ENCODE peak calls at places on chromosomes 7 and 10, in nine cellular contexts. Q, G, D, X, A, C, M, U and B are unnamed samples.

GRCh38 chr7:110541962-110542361 is 549.0 kb upstream of the LRRN3 start:
- DNase-seq in M (peak), U (no peak), D (no peak), G (no peak), A (no peak), X (no peak), C (no peak), Q (no peak), B (peak)

GRCh38 chr10:30701471-30702173 is 72.1 kb upstream of the LYZL2 start:
- DNase-seq in Q (no peak), G (no peak), C (no peak), D (no peak), A (peak), U (no peak), M (peak), X (peak), B (peak)

GRCh38 chr7:121273467-121274167 is 55.2 kb upstream of the WNT16 start:
- DNase-seq in D (no peak), Q (no peak), C (no peak), G (no peak), U (no peak), X (no peak), M (peak), A (no peak), B (no peak)

GRCh38 chr7:36228039-36228438 is 75.0 kb downstream of the EEPD1 start:
- DNase-seq in G (no peak), Q (no peak), M (no peak), X (no peak), C (no peak), U (no peak), D (no peak), A (no peak), B (peak)

GRCh38 chr10:8054498-8055407 is at the start of gene GATA3:
- DNase-seq in X (peak), U (no peak), M (peak), D (peak), A (peak), Q (peak), C (peak), G (peak), B (peak)

GRCh38 chr7:41491752-41492405 is 211.0 kb downstream of the INHBA start:
- DNase-seq in C (no peak), A (no peak), X (no peak), D (no peak), Q (no peak), G (no peak), M (peak), U (peak), B (no peak)

GRCh38 chr10:96272986-96273280 is 1.6 kb upstream of the BLNK start:
- DNase-seq in M (no peak), Q (no peak), G (no peak), X (no peak), D (no peak), A (no peak), C (no peak), U (no peak), B (no peak)

GRCh38 chr7:143514995-143515735 is 37.5 kb downstream of the TAS2R41 start:
- DNase-seq in X (no peak), Q (no peak), G (no peak), C (no peak), D (no peak), A (peak), M (no peak), U (no peak), B (peak)

GRCh38 chr10:73899401-73899780 is 11.5 kb upstream of the PLAU start:
- DNase-seq in A (peak), Q (no peak), U (no peak), C (no peak), G (no peak), X (no peak), M (peak), D (no peak), B (peak)

GRCh38 chr10:125868372-125868975 is 12.6 kb downstream of the DHX32 start:
- DNase-seq in X (no peak), M (peak), D (no peak), C (peak), U (no peak), A (peak), Q (no peak), G (no peak), B (peak)

GRCh38 chr7:140877249-140877524 is 47.5 kb downstream of the BRAF start:
- DNase-seq in D (no peak), Q (no peak), M (no peak), A (peak), G (no peak), U (no peak), X (no peak), C (no peak), B (no peak)

GRCh38 chr10:78805176-78805575 is 263.6 kb upstream of the ZMIZ1 start:
- DNase-seq in A (peak), U (peak), Q (peak), D (peak), G (peak), M (peak), C (no peak), X (no peak), B (peak)

GRCh38 chr7:135925205-135925604 is 52.0 kb downstream of the MTPN start:
- DNase-seq in M (peak), C (no peak), X (no peak), D (no peak), G (no peak), U (no peak), A (peak), Q (no peak), B (no peak)

GRCh38 chr7:29970158-29970557 is 19.4 kb downstream of the SCRN1 start:
- DNase-seq in M (no peak), X (no peak), C (no peak), D (no peak), G (no peak), Q (no peak), A (no peak), U (no peak), B (no peak)

GRCh38 chr7:157028528-157028903 is 18.1 kb upstream of the MNX1 start:
- DNase-seq in M (no peak), D (no peak), G (no peak), U (no peak), C (no peak), A (no peak), Q (no peak), X (no peak), B (no peak)

GRCh38 chr7:149529136-149529718 is 31.6 kb upstream of the ZNF746 start:
- DNase-seq in Q (no peak), C (peak), X (no peak), G (no peak), U (no peak), D (no peak), M (peak), A (peak), B (no peak)

GRCh38 chr7:112414855-112415490 is 35.3 kb upstream of the IFRD1 start:
- DNase-seq in M (peak), X (no peak), D (no peak), C (peak), A (peak), U (no peak), G (no peak), Q (no peak), B (no peak)

GRCh38 chr10:85646312-85646711 is 720.3 kb downstream of the GRID1 start:
- DNase-seq in Q (no peak), C (no peak), G (no peak), M (no peak), X (no peak), U (no peak), A (no peak), D (no peak), B (peak)

GRCh38 chr10:120477006-120477722 is 20.1 kb downstream of the PLPP4 start:
- DNase-seq in U (no peak), G (no peak), C (no peak), M (no peak), X (no peak), A (no peak), D (no peak), Q (no peak), B (peak)

GRCh38 chr10:127826161-127826740 is 66.5 kb downstream of the CLRN3 start:
- DNase-seq in U (no peak), Q (no peak), D (no peak), M (no peak), A (no peak), G (no peak), X (no peak), C (peak), B (no peak)

GRCh38 chr7:37818023-37818422 is 30.4 kb upstream of the NME8 start:
- DNase-seq in U (no peak), G (no peak), A (no peak), Q (no peak), X (no peak), D (no peak), M (no peak), C (no peak), B (no peak)

GRCh38 chr7:134724606-134725005 is 54.8 kb upstream of the CALD1 start:
- DNase-seq in U (no peak), Q (no peak), G (no peak), A (peak), M (peak), D (no peak), X (no peak), C (peak), B (peak)

GRCh38 chr10:88810196-88810961 is 7.8 kb downstream of the LIPM start:
- DNase-seq in D (no peak), A (peak), U (no peak), Q (no peak), M (peak), X (no peak), C (peak), G (peak), B (peak)

GRCh38 chr10:17386616-17387075 is 67.7 kb downstream of the ST8SIA6 start:
- DNase-seq in M (no peak), X (no peak), Q (no peak), G (no peak), A (peak), U (no peak), C (no peak), D (no peak), B (no peak)

GRCh38 chr7:88312061-88312663 is 5.5 kb upstream of the STEAP4 start:
- DNase-seq in M (no peak), C (no peak), A (peak), U (peak), D (no peak), X (no peak), G (no peak), Q (peak), B (peak)

GRCh38 chr10:127117125-127117524 is 79.3 kb downstream of the INSYN2A start:
- DNase-seq in M (peak), A (peak), U (no peak), D (no peak), X (no peak), G (peak), Q (peak), C (peak), B (peak)

GRCh38 chr7:47538846-47539311 is 43.0 kb downstream of the TNS3 start:
- DNase-seq in G (no peak), U (no peak), D (no peak), A (no peak), C (no peak), M (no peak), Q (no peak), X (no peak), B (no peak)

GRCh38 chr10:79984851-79985250 is 35.9 kb upstream of the SFTPD start:
- DNase-seq in A (no peak), Q (no peak), D (peak), G (no peak), U (no peak), X (no peak), M (no peak), C (no peak), B (no peak)

GRCh38 chr10:123573236-123574147 is 92.7 kb upstream of the GPR26 start:
- DNase-seq in C (peak), X (no peak), U (no peak), M (no peak), G (peak), A (peak), Q (no peak), D (peak), B (peak)

GRCh38 chr7:135316648-135317313 is 83.1 kb downstream of the STRA8 start:
- DNase-seq in X (no peak), G (no peak), C (peak), A (no peak), D (no peak), M (no peak), U (no peak), Q (peak), B (no peak)

GRCh38 chr7:47377741-47378140 is 204.2 kb downstream of the TNS3 start:
- DNase-seq in U (no peak), Q (no peak), X (no peak), G (no peak), A (no peak), M (no peak), C (no peak), D (no peak), B (no peak)

GRCh38 chr7:122438001-122438400 is 133.5 kb upstream of the FEZF1 start:
- DNase-seq in C (peak), D (no peak), U (no peak), A (peak), Q (no peak), G (no peak), X (no peak), M (no peak), B (no peak)

GRCh38 chr10:14571866-14572507 is 202.7 kb downstream of the FAM107B start:
- DNase-seq in X (no peak), A (peak), M (peak), Q (peak), C (no peak), D (peak), G (peak), U (no peak), B (peak)

GRCh38 chr7:118872568-118872967 is 648.1 kb downstream of the ANKRD7 start:
- DNase-seq in D (no peak), X (no peak), G (peak), C (no peak), Q (no peak), U (no peak), A (no peak), M (no peak), B (no peak)

GRCh38 chr7:41201021-41201420 is 501.9 kb downstream of the INHBA start:
- DNase-seq in G (no peak), Q (no peak), X (no peak), D (no peak), C (no peak), U (no peak), M (no peak), A (no peak), B (no peak)

GRCh38 chr10:122206471-122207065 is 64.5 kb upstream of the BTBD16 start:
- DNase-seq in U (no peak), X (no peak), G (no peak), C (no peak), A (peak), Q (no peak), D (no peak), M (peak), B (no peak)
- TF ChIP-seq CTCF in U (no peak), X (no peak), G (no peak), C (no peak), A (no peak), Q (no peak), D (no peak), M (peak), B (no peak)

DNA sequence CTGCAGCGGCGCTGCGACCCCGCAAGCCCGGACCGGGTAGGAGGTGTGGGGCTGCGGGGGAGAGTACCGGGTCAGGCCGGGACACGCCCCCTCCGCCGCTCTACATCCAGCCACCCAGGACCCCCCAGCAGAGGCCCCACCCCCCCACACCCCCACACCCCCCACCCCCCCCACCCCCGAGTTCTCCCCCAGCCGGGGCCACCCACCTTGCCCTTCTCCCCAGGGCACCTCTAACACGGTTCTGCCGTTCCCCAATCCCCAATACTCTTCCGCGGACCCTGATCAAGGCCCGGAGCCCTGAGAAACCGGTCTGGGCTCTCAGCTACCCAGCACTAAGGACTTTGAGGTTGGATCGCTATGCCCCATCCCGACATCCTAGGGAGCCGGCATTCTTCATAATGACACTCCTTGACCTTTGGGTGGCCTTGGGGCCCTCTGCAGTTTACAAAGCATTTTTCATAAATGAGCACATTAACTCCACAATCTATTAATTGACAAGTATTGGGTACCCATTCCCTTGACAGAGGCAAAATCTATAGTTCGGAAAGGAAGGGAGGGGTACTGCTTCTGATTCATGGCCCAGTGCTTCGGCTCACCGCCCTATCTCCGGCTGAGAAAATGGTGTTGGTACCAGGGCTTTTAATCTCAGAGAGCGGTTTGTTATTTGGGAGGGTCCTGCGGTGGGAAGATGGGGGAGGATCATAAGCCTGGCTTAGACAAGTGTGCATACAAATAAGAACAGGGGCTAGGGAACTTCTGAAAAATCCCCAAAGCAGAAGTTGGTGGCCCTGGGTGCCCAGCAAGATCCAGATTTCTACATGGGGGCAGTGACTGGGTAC is 3.4 kb downstream of the IMPDH1 start:
- DNase-seq in A (no peak), X (no peak), U (peak), Q (no peak), G (no peak), C (no peak), M (no peak), D (no peak), B (no peak)
- H3K4me3 ChIP-seq in A (peak), X (peak), U (peak), Q (peak), G (peak), C (peak), M (peak), D (peak), B (peak)

DNA sequence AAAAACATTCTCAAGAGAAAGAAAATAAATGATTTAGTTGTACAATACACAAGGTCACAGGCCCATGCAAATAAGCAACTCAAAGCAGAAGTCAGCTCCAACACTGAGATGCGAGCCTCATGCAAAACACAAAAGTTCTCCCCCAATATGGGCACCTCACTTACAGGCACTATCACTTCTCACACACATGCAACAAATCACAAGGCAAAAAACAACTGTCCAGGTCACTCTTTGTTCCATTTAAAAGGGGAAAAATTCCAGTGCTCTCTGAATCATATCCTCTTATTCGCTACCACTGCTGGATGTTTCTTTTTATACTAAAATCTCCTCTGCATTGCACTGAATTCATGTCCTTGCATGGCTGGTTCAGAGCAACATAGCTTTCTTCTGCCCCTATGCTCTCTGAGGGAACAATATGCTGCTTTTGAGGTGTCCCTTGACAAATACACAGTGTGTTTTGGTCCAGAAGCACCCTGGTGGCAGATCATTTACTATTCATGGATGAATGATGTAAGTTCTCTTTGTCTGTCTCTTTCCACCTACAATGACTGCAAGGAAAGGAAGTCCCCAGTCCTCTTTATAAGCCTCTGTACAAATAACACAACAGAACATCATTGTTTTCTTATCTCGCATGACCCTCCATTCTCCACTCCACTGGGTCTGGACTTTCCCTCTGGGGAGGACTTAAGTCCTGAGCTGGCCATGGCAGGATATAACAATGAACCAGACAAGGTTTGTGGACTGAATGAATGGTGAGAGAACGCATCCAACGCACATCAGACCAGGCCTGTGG is 85.4 kb upstream of the GSDME start:
- DNase-seq in A (peak), D (no peak), Q (no peak), G (no peak), U (no peak), C (peak), X (peak), M (no peak), B (no peak)
- TF ChIP-seq CTCF in A (no peak), D (no peak), Q (no peak), G (no peak), U (no peak), C (no peak), X (no peak), M (no peak), B (no peak)

GRCh38 chr10:11822809-11823121 is 391 bp upstream of the PROSER2 start:
- DNase-seq in X (no peak), M (no peak), G (no peak), Q (no peak), A (no peak), D (no peak), C (no peak), U (no peak), B (no peak)
- H3K4me3 ChIP-seq in X (peak), M (peak), G (peak), Q (peak), A (peak), D (peak), C (peak), U (peak), B (peak)

GRCh38 chr7:44212581-44213184 is 11.9 kb downstream of the YKT6 start:
- DNase-seq in A (no peak), D (no peak), U (no peak), G (no peak), X (no peak), M (no peak), C (no peak), Q (no peak), B (no peak)

GRCh38 chr7:44211126-44211675 is 10.4 kb downstream of the YKT6 start:
- DNase-seq in G (no peak), M (no peak), Q (no peak), A (no peak), D (no peak), C (no peak), U (no peak), X (no peak), B (no peak)

GRCh38 chr7:44208085-44208484 is 7.3 kb downstream of the YKT6 start:
- DNase-seq in D (no peak), X (no peak), A (no peak), U (no peak), C (no peak), Q (no peak), G (no peak), M (no peak), B (no peak)

GRCh38 chr7:44212018-44212417 is 11.2 kb downstream of the YKT6 start:
- DNase-seq in M (no peak), U (no peak), G (no peak), X (no peak), C (no peak), A (no peak), D (no peak), Q (no peak), B (no peak)

DNA sequence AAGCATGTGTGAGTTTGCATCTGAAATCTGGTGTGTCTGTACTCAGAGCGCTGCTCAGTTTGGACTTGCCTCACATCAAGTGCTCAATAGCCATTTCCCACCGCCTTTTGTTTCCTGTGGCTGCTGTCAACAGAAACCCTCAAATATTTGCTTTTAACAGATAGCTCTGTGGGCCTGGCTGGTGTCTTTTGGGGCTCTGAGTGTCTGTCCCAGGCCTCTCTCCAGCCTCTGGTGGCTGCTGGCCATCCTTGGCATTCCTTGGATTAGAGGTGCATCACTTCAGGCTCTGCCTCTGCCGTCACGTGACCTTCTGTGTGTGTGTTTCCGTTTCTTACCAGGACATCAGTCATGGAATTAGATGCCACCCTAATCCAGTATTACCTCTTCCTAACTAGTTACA is 9.3 kb downstream of the YKT6 start:
- DNase-seq in X (no peak), G (no peak), A (no peak), C (no peak), M (no peak), D (no peak), U (no peak), Q (no peak), B (no peak)
- TF ChIP-seq CTCF in X (no peak), G (no peak), A (no peak), C (no peak), M (no peak), D (no peak), U (no peak), Q (no peak), B (no peak)

DNA sequence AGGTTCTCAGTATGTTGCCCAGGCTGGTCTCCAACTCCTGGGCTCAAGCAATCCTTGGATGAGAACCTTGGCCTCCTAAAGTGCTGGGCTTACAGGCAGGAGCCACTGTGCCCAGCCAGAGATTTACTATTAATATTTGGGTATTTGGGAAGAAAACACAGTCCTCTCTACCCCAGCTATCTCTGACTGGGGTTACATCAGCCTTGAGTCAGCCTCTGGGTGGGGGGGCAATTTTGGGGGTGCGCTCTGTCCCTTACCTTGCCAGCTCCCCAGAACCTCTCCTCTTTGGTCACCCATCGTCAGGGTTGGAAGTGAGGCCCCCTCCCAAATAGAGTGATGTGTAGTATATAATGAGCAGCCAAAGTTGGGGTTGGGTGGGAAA is 1.8 kb downstream of the MLXIPL start:
- DNase-seq in A (no peak), X (no peak), C (no peak), U (no peak), D (no peak), Q (no peak), M (no peak), G (no peak), B (no peak)
- H3K4me3 ChIP-seq in A (no peak), X (no peak), C (peak), U (no peak), D (peak), Q (no peak), M (no peak), G (no peak), B (no peak)